ENCODE peak calls at places on chromosomes 7 and 10, in nine cellular contexts. I, O, C, W, D, N, V, E and T are unnamed samples.

GRCh38 chr10:20958225-20958624 is 61.1 kb upstream of the NEBL start:
- DNase-seq in W (no peak), D (no peak), E (no peak), V (no peak), I (no peak), O (no peak), C (no peak), N (no peak), T (no peak)

GRCh38 chr10:48536226-48536500 is 68.7 kb downstream of the ARHGAP22 start:
- DNase-seq in N (no peak), O (no peak), D (no peak), E (no peak), W (no peak), I (no peak), V (no peak), C (no peak), T (no peak)

GRCh38 chr7:112997831-112998230 is 88.8 kb downstream of the GPR85 start:
- DNase-seq in D (no peak), W (no peak), N (no peak), C (no peak), V (no peak), I (no peak), E (no peak), O (no peak), T (no peak)

GRCh38 chr10:59561397-59562121 is 148.1 kb downstream of the SLC16A9 start:
- DNase-seq in D (no peak), I (no peak), V (no peak), W (no peak), E (no peak), O (no peak), C (no peak), N (no peak), T (peak)

GRCh38 chr10:88386204-88386877 is 196.8 kb downstream of the RNLS start:
- DNase-seq in I (no peak), W (no peak), N (no peak), O (no peak), D (no peak), V (no peak), C (no peak), E (no peak), T (peak)

GRCh38 chr7:159157714-159158113 is 13.0 kb upstream of the VIPR2 start:
- DNase-seq in V (no peak), C (no peak), N (no peak), O (no peak), E (no peak), D (no peak), W (no peak), I (no peak), T (no peak)

GRCh38 chr10:78703581-78703980 is 365.2 kb upstream of the ZMIZ1 start:
- DNase-seq in C (no peak), D (no peak), W (no peak), N (no peak), O (no peak), E (no peak), I (no peak), V (no peak), T (no peak)

GRCh38 chr7:76333388-76334101 is 25.2 kb downstream of the YWHAG start:
- DNase-seq in V (no peak), N (no peak), C (no peak), I (no peak), D (no peak), O (no peak), W (no peak), E (no peak), T (peak)